ENCODE peak calls at places on chromosomes 3 and 15, in seven cellular contexts. F is EL; X is lower lobe of right lung; A is neural crest cell; V is cardiac fibroblast; H is central memory CD4-positive, alpha-beta T cell; B is KG1. C is an unnamed sample.

GRCh38 chr15:72554471-72555425 is 80.6 kb downstream of the ARIH1 start:
- DNase-seq in A (no peak), F (peak; percentile 69), X (no peak), H (peak; percentile 1), B (no peak), V (peak; percentile 49), C (peak; percentile 61)

GRCh38 chr3:37559461-37559860 is 302.2 kb upstream of the CTDSPL start:
- DNase-seq in F (peak; percentile 23), H (no peak), X (no peak), V (peak; percentile 28), A (no peak), B (no peak), C (peak; percentile 25)

GRCh38 chr3:109927726-109928125 is 590.4 kb upstream of the DPPA4 start:
- DNase-seq in B (no peak), F (peak; percentile 10), A (no peak), V (no peak), X (no peak), H (no peak), C (peak; percentile 13)

GRCh38 chr3:156469456-156469855 is 85.5 kb downstream of the SSR3 start:
- DNase-seq in B (no peak), V (no peak), H (no peak), F (no peak), X (no peak), A (no peak), C (no peak)

GRCh38 chr3:172057059-172057458 is 17.7 kb downstream of the FNDC3B start:
- DNase-seq in V (no peak), H (no peak), X (no peak), F (no peak), B (no peak), A (no peak), C (no peak)

GRCh38 chr3:156150434-156151066 is 30.2 kb downstream of the KCNAB1 start:
- DNase-seq in F (peak; percentile 54), V (peak; percentile 84), B (peak; percentile 51), A (peak; percentile 34), X (no peak), H (peak; percentile 36), C (peak; percentile 63)

GRCh38 chr3:196726788-196727675 is 12.6 kb upstream of the PAK2 start:
- DNase-seq in X (no peak), A (no peak), F (peak; percentile 70), H (no peak), V (peak; percentile 18), B (no peak), C (peak; percentile 68)

GRCh38 chr3:21665444-21665843 is 85.6 kb downstream of the ZNF385D start:
- DNase-seq in V (peak; percentile 3), A (no peak), F (no peak), H (no peak), B (no peak), X (no peak), C (no peak)

GRCh38 chr3:186901135-186901734 is 29.1 kb upstream of the ST6GAL1 start:
- DNase-seq in F (peak; percentile 13), A (no peak), B (no peak), V (peak; percentile 37), H (peak; percentile 5), X (no peak), C (no peak)

GRCh38 chr3:28207000-28207733 is 34.3 kb upstream of the CMC1 start:
- DNase-seq in H (no peak), F (no peak), V (no peak), X (no peak), B (no peak), A (no peak), C (no peak)

GRCh38 chr3:187811580-187812250 is 66.4 kb upstream of the BCL6 start:
- DNase-seq in B (no peak), H (no peak), V (peak; percentile 66), A (no peak), X (no peak), F (peak; percentile 69), C (peak; percentile 84)

GRCh38 chr15:78879517-78880241 is 7.0 kb downstream of the MORF4L1 start:
- DNase-seq in F (peak; percentile 50), X (no peak), V (no peak), A (no peak), B (no peak), H (no peak), C (peak; percentile 42)

GRCh38 chr3:18436213-18436612 is 11.1 kb upstream of the SATB1 start:
- DNase-seq in V (no peak), H (no peak), B (no peak), F (no peak), A (no peak), X (no peak), C (no peak)

GRCh38 chr3:47374587-47374986 is 6.2 kb upstream of the PTPN23 start:
- DNase-seq in B (no peak), H (no peak), F (no peak), A (no peak), V (no peak), X (no peak), C (no peak)

GRCh38 chr3:2657408-2657807 is 452.8 kb downstream of the IL5RA start:
- DNase-seq in V (peak; percentile 32), X (no peak), H (no peak), A (no peak), F (no peak), B (no peak), C (no peak)

GRCh38 chr3:52455283-52456168 is at the start of gene NISCH:
- DNase-seq in H (peak; percentile 94), X (peak; percentile 94), B (peak; percentile 73), F (peak; percentile 77), V (peak; percentile 76), A (peak; percentile 90), C (peak; percentile 81)

GRCh38 chr3:141399200-141399599 is 30.9 kb downstream of the ZBTB38 start:
- DNase-seq in A (no peak), X (no peak), V (no peak), F (no peak), H (no peak), B (no peak), C (peak; percentile 54)

GRCh38 chr15:58842713-58843396 is 71.8 kb downstream of the MINDY2 start:
- DNase-seq in B (no peak), X (no peak), V (no peak), F (no peak), A (no peak), H (no peak), C (no peak)

GRCh38 chr15:34014556-34014955 is 24.4 kb downstream of the AVEN start:
- DNase-seq in A (no peak), V (peak; percentile 57), X (no peak), B (no peak), F (peak; percentile 33), H (no peak), C (peak; percentile 44)

C was measured in EH.